ENCODE peak calls at places on chromosomes 3 and 15, in eight cellular contexts. One of them, this sample, is unnamed.

GRCh38 chr15:23372284-23372683 is 17.7 kb downstream of the GOLGA8S start:
- DNase-seq in H1: no peak
- DNase-seq in kidney: no peak
- DNase-seq in tibial artery: peak; percentile 73
- DNase-seq in RWPE1: no peak
- DNase-seq in ovary: no peak
- DNase-seq in neural progenitor cell: no peak
- DNase-seq in SK-N-SH: no peak
- DNase-seq in this sample: no peak

GRCh38 chr15:91264651-91265351 is 164.7 kb downstream of the SV2B start:
- DNase-seq in H1: no peak
- DNase-seq in kidney: no peak
- DNase-seq in tibial artery: no peak
- DNase-seq in RWPE1: no peak
- DNase-seq in ovary: no peak
- DNase-seq in neural progenitor cell: no peak
- DNase-seq in SK-N-SH: no peak
- DNase-seq in this sample: peak; percentile 11

GRCh38 chr3:189947948-189948723 is 172.6 kb downstream of the P3H2 start:
- DNase-seq in H1: no peak
- DNase-seq in kidney: no peak
- DNase-seq in tibial artery: no peak
- DNase-seq in RWPE1: peak; percentile 31
- DNase-seq in ovary: no peak
- DNase-seq in neural progenitor cell: peak; percentile 41
- DNase-seq in SK-N-SH: no peak
- DNase-seq in this sample: no peak

GRCh38 chr3:39107874-39108308 is 411 bp downstream of the TTC21A start:
- DNase-seq in H1: no peak
- DNase-seq in kidney: no peak
- DNase-seq in tibial artery: no peak
- DNase-seq in RWPE1: no peak
- DNase-seq in ovary: no peak
- DNase-seq in neural progenitor cell: no peak
- DNase-seq in SK-N-SH: no peak
- DNase-seq in this sample: no peak

GRCh38 chr15:63244399-63244798 is 33.0 kb upstream of the APH1B start:
- DNase-seq in H1: no peak
- DNase-seq in kidney: no peak
- DNase-seq in tibial artery: no peak
- DNase-seq in RWPE1: peak; percentile 55
- DNase-seq in ovary: no peak
- DNase-seq in neural progenitor cell: no peak
- DNase-seq in SK-N-SH: no peak
- DNase-seq in this sample: no peak

GRCh38 chr3:170523248-170523647 is 62.6 kb downstream of the SLC7A14 start:
- DNase-seq in H1: no peak
- DNase-seq in kidney: no peak
- DNase-seq in tibial artery: no peak
- DNase-seq in RWPE1: peak; percentile 15
- DNase-seq in ovary: no peak
- DNase-seq in neural progenitor cell: no peak
- DNase-seq in SK-N-SH: no peak
- DNase-seq in this sample: no peak

GRCh38 chr15:96138985-96139384 is 191.5 kb upstream of the NR2F2 start:
- DNase-seq in H1: no peak
- DNase-seq in kidney: no peak
- DNase-seq in tibial artery: no peak
- DNase-seq in RWPE1: no peak
- DNase-seq in ovary: no peak
- DNase-seq in neural progenitor cell: no peak
- DNase-seq in SK-N-SH: no peak
- DNase-seq in this sample: no peak

GRCh38 chr15:39502048-39502447 is 78.8 kb upstream of the THBS1 start:
- DNase-seq in H1: no peak
- DNase-seq in kidney: no peak
- DNase-seq in tibial artery: no peak
- DNase-seq in RWPE1: no peak
- DNase-seq in ovary: no peak
- DNase-seq in neural progenitor cell: no peak
- DNase-seq in SK-N-SH: no peak
- DNase-seq in this sample: no peak

GRCh38 chr3:50208677-50209344 is 3.7 kb downstream of the SLC38A3 start:
- DNase-seq in H1: no peak
- DNase-seq in kidney: no peak
- DNase-seq in tibial artery: no peak
- DNase-seq in RWPE1: no peak
- DNase-seq in ovary: no peak
- DNase-seq in neural progenitor cell: no peak
- DNase-seq in SK-N-SH: no peak
- DNase-seq in this sample: no peak

GRCh38 chr3:71726106-71726505 is 904 bp upstream of the EIF4E3 start:
- DNase-seq in H1: no peak
- DNase-seq in kidney: no peak
- DNase-seq in tibial artery: no peak
- DNase-seq in RWPE1: no peak
- DNase-seq in ovary: no peak
- DNase-seq in neural progenitor cell: no peak
- DNase-seq in SK-N-SH: no peak
- DNase-seq in this sample: no peak

GRCh38 chr3:172319653-172320052 is 128.6 kb downstream of the GHSR start:
- DNase-seq in H1: no peak
- DNase-seq in kidney: no peak
- DNase-seq in tibial artery: no peak
- DNase-seq in RWPE1: no peak
- DNase-seq in ovary: no peak
- DNase-seq in neural progenitor cell: no peak
- DNase-seq in SK-N-SH: no peak
- DNase-seq in this sample: no peak

GRCh38 chr15:75032391-75032790 is 9.0 kb downstream of the PPCDC start:
- DNase-seq in H1: no peak
- DNase-seq in kidney: no peak
- DNase-seq in tibial artery: no peak
- DNase-seq in RWPE1: no peak
- DNase-seq in ovary: no peak
- DNase-seq in neural progenitor cell: no peak
- DNase-seq in SK-N-SH: no peak
- DNase-seq in this sample: no peak

GRCh38 chr15:75033809-75034208 is 10.4 kb downstream of the PPCDC start:
- DNase-seq in H1: no peak
- DNase-seq in kidney: no peak
- DNase-seq in tibial artery: no peak
- DNase-seq in RWPE1: no peak
- DNase-seq in ovary: no peak
- DNase-seq in neural progenitor cell: no peak
- DNase-seq in SK-N-SH: no peak
- DNase-seq in this sample: no peak

GRCh38 chr15:75030424-75030823 is 7.0 kb downstream of the PPCDC start:
- DNase-seq in H1: no peak
- DNase-seq in kidney: no peak
- DNase-seq in tibial artery: no peak
- DNase-seq in RWPE1: no peak
- DNase-seq in ovary: no peak
- DNase-seq in neural progenitor cell: no peak
- DNase-seq in SK-N-SH: no peak
- DNase-seq in this sample: no peak

GRCh38 chr15:75030023-75030413 is 6.6 kb downstream of the PPCDC start:
- DNase-seq in H1: no peak
- DNase-seq in kidney: no peak
- DNase-seq in tibial artery: peak; percentile 92
- DNase-seq in RWPE1: peak; percentile 52
- DNase-seq in ovary: no peak
- DNase-seq in neural progenitor cell: no peak
- DNase-seq in SK-N-SH: no peak
- DNase-seq in this sample: no peak

GRCh38 chr15:75031773-75032302 is 8.4 kb downstream of the PPCDC start:
- DNase-seq in H1: no peak
- DNase-seq in kidney: no peak
- DNase-seq in tibial artery: no peak
- DNase-seq in RWPE1: no peak
- DNase-seq in ovary: no peak
- DNase-seq in neural progenitor cell: no peak
- DNase-seq in SK-N-SH: no peak
- DNase-seq in this sample: no peak
- H3K27ac ChIP-seq in H1: no peak overlapping the region
- H3K27ac ChIP-seq in kidney: no peak overlapping the region
- H3K27ac ChIP-seq in tibial artery: peak overlapping the region; percentile 16
- H3K27ac ChIP-seq in RWPE1: peak overlapping the region; percentile 90
- H3K27ac ChIP-seq in ovary: no peak overlapping the region
- H3K27ac ChIP-seq in neural progenitor cell: no peak overlapping the region
- H3K27ac ChIP-seq in SK-N-SH: no peak overlapping the region
- H3K27ac ChIP-seq in this sample: peak overlapping the region; percentile 10

GRCh38 chr3:179744667-179745066 is 91.8 kb downstream of the USP13 start:
- DNase-seq in H1: no peak
- DNase-seq in kidney: no peak
- DNase-seq in tibial artery: no peak
- DNase-seq in RWPE1: no peak
- DNase-seq in ovary: no peak
- DNase-seq in neural progenitor cell: no peak
- DNase-seq in SK-N-SH: no peak
- DNase-seq in this sample: no peak
- H3K27ac ChIP-seq in H1: no peak overlapping the region
- H3K27ac ChIP-seq in kidney: no peak overlapping the region
- H3K27ac ChIP-seq in tibial artery: no peak overlapping the region
- H3K27ac ChIP-seq in RWPE1: no peak overlapping the region
- H3K27ac ChIP-seq in ovary: no peak overlapping the region
- H3K27ac ChIP-seq in neural progenitor cell: no peak overlapping the region
- H3K27ac ChIP-seq in SK-N-SH: no peak overlapping the region
- H3K27ac ChIP-seq in this sample: no peak overlapping the region

GRCh38 chr3:16179771-16180736 is 5.6 kb downstream of the GALNT15 start:
- DNase-seq in H1: no peak
- DNase-seq in kidney: no peak
- DNase-seq in tibial artery: no peak
- DNase-seq in RWPE1: no peak
- DNase-seq in ovary: no peak
- DNase-seq in neural progenitor cell: peak; percentile 19
- DNase-seq in SK-N-SH: no peak
- DNase-seq in this sample: no peak
- H3K27ac ChIP-seq in H1: no peak overlapping the region
- H3K27ac ChIP-seq in kidney: no peak overlapping the region
- H3K27ac ChIP-seq in tibial artery: no peak overlapping the region
- H3K27ac ChIP-seq in RWPE1: no peak overlapping the region
- H3K27ac ChIP-seq in ovary: no peak overlapping the region
- H3K27ac ChIP-seq in neural progenitor cell: no peak overlapping the region
- H3K27ac ChIP-seq in SK-N-SH: peak overlapping the region; percentile 71
- H3K27ac ChIP-seq in this sample: no peak overlapping the region

GRCh38 chr15:85598718-85599398 is 195.9 kb downstream of the KLHL25 start:
- DNase-seq in H1: no peak
- DNase-seq in kidney: no peak
- DNase-seq in tibial artery: no peak
- DNase-seq in RWPE1: no peak
- DNase-seq in ovary: no peak
- DNase-seq in neural progenitor cell: peak; percentile 33
- DNase-seq in SK-N-SH: peak; percentile 26
- DNase-seq in this sample: no peak
- H3K27ac ChIP-seq in H1: no peak overlapping the region
- H3K27ac ChIP-seq in kidney: no peak overlapping the region
- H3K27ac ChIP-seq in tibial artery: no peak overlapping the region
- H3K27ac ChIP-seq in RWPE1: no peak overlapping the region
- H3K27ac ChIP-seq in ovary: no peak overlapping the region
- H3K27ac ChIP-seq in neural progenitor cell: peak overlapping the region; percentile 73
- H3K27ac ChIP-seq in SK-N-SH: peak overlapping the region; percentile 16
- H3K27ac ChIP-seq in this sample: peak overlapping the region; percentile 72

DNA sequence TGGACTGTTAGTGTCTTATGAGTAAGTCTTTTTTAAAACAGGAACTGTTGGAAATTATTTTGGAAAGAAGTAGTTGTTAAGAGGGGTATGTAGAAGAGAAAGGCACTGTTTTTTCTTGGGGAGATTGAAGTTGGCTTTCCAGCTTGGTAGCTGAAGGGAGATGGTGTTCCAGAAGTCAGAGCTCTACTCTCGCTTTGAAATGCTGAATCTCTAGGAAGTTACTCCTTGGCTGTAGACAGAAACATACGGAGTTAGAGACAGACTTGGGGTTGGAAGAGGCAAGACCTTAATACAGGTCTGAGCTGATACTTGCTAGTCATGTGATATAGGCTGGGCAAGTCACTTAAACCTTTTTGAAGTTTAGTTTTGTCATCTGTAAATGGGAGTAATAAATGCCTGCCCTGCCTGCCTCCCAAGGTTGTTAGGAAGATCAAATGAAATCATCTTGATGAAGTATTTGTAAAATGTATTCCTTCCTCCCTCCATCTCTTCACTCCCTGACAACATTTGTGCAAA is 2.8 kb downstream of the PXK start:
- DNase-seq in H1: no peak
- DNase-seq in kidney: no peak
- DNase-seq in tibial artery: no peak
- DNase-seq in RWPE1: no peak
- DNase-seq in ovary: no peak
- DNase-seq in neural progenitor cell: no peak
- DNase-seq in SK-N-SH: no peak
- DNase-seq in this sample: no peak
- H3K27ac ChIP-seq in H1: no peak overlapping the region
- H3K27ac ChIP-seq in kidney: peak overlapping the region; percentile 29
- H3K27ac ChIP-seq in tibial artery: peak overlapping the region; percentile 43
- H3K27ac ChIP-seq in RWPE1: peak overlapping the region; percentile 97
- H3K27ac ChIP-seq in ovary: no peak overlapping the region
- H3K27ac ChIP-seq in neural progenitor cell: no peak overlapping the region
- H3K27ac ChIP-seq in SK-N-SH: peak overlapping the region; percentile 88
- H3K27ac ChIP-seq in this sample: peak overlapping the region; percentile 89

DNA sequence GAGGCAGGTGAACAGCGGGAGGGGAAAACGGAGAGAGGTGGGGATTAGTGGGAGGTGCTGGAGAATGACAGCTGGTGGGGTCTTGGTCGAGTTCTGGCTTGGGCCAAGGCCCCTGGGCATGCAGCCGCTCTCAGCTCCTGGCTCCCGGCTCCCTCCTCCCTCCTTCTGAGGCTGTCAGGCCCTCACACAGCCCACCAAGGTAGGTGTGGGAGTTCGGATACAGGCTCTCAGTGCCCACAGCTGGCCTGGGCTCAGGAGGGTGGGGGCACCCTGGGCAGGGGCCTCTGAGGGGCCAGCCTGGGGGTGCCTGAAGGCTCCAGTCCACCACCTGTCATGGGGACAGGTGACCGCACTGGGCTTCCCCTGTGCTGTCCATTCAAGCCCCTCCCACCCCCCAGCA is 39.9 kb downstream of the PLXNA1 start:
- DNase-seq in H1: no peak
- DNase-seq in kidney: no peak
- DNase-seq in tibial artery: no peak
- DNase-seq in RWPE1: no peak
- DNase-seq in ovary: no peak
- DNase-seq in neural progenitor cell: no peak
- DNase-seq in SK-N-SH: no peak
- DNase-seq in this sample: no peak
- H3K27ac ChIP-seq in H1: no peak overlapping the region
- H3K27ac ChIP-seq in kidney: no peak overlapping the region
- H3K27ac ChIP-seq in tibial artery: no peak overlapping the region
- H3K27ac ChIP-seq in RWPE1: no peak overlapping the region
- H3K27ac ChIP-seq in ovary: no peak overlapping the region
- H3K27ac ChIP-seq in neural progenitor cell: no peak overlapping the region
- H3K27ac ChIP-seq in SK-N-SH: no peak overlapping the region
- H3K27ac ChIP-seq in this sample: no peak overlapping the region

This sample was measured in heart right ventricle.